ENCODE peak calls at places on chromosomes 16 and 17, in five cellular contexts. A, K, S, H and V are unnamed samples.
A peak's percentile ranks its signal among the peaks of the same experiment; 100 is the strongest.

GRCh38 chr16:52553322-52553721 is 6.4 kb upstream of the TOX3 start:
- DNase-seq in A (no peak), K (no peak), S (no peak), H (no peak), V (no peak)

GRCh38 chr17:55693244-55694216 is 29.1 kb downstream of the TMEM100 start:
- DNase-seq in A (no peak), K (peak; percentile 11), S (no peak), H (no peak), V (no peak)

GRCh38 chr16:24700549-24701392 is 28.7 kb upstream of the TNRC6A start:
- DNase-seq in A (no peak), K (peak; percentile 99), S (peak; percentile 95), H (no peak), V (no peak)

GRCh38 chr17:82188001-82188961 is 24.4 kb downstream of the CCDC57 start:
- DNase-seq in A (no peak), K (no peak), S (no peak), H (no peak), V (no peak)

GRCh38 chr17:44733753-44734152 is 25.0 kb upstream of the ADAM11 start:
- DNase-seq in A (no peak), K (peak; percentile 9), S (no peak), H (no peak), V (no peak)

GRCh38 chr16:307691-308312 is 24.8 kb downstream of the PDIA2 start:
- DNase-seq in A (no peak), K (no peak), S (no peak), H (no peak), V (no peak)

GRCh38 chr17:20266806-20267458 is 200.4 kb downstream of the LGALS9B start:
- DNase-seq in A (no peak), K (no peak), S (peak; percentile 9), H (no peak), V (no peak)

GRCh38 chr17:75345514-75346167 is 56.4 kb upstream of the SLC25A19 start:
- DNase-seq in A (peak; percentile 40), K (no peak), S (no peak), H (no peak), V (no peak)

GRCh38 chr17:29948460-29949185 is 7.2 kb downstream of the EFCAB5 start:
- DNase-seq in A (no peak), K (no peak), S (no peak), H (no peak), V (no peak)

GRCh38 chr16:72783716-72784320 is 264.1 kb downstream of the ZFHX3 start:
- DNase-seq in A (no peak), K (peak; percentile 6), S (peak; percentile 2), H (no peak), V (no peak)

GRCh38 chr17:13671771-13672170 is 70.0 kb upstream of the HS3ST3A1 start:
- DNase-seq in A (no peak), K (no peak), S (no peak), H (no peak), V (no peak)

GRCh38 chr17:8868529-8868951 is 1.1 kb upstream of the PIK3R6 start:
- DNase-seq in A (no peak), K (no peak), S (no peak), H (peak; percentile 46), V (no peak)

GRCh38 chr16:49462989-49463371 is 89.4 kb downstream of the C16orf78 start:
- DNase-seq in A (no peak), K (no peak), S (no peak), H (peak; percentile 51), V (no peak)

GRCh38 chr16:85415196-85415988 is 197.7 kb upstream of the GSE1 start:
- DNase-seq in A (no peak), K (no peak), S (no peak), H (no peak), V (no peak)